ENCODE peak calls at places on chromosomes 16 and 17, in six cellular contexts. J is tibial nerve, L is OCI-LY7, A is neural crest cell, E is glutamatergic neuron, Z is mesothelial cell of epicardium. W is an unnamed sample.

GRCh38 chr16:88769617-88770458 is 15.2 kb downstream of the PIEZO1 start:
- DNase-seq in L (peak), Z (no peak), A (no peak), E (peak), J (no peak), W (no peak)

GRCh38 chr17:49917771-49918170 is 51.2 kb upstream of the DLX4 start:
- DNase-seq in J (no peak), A (no peak), Z (no peak), L (no peak), E (no peak), W (no peak)

GRCh38 chr16:77499373-77500285 is 64.8 kb upstream of the ADAMTS18 start:
- DNase-seq in E (no peak), L (no peak), J (peak), A (no peak), Z (no peak), W (no peak)

GRCh38 chr17:41785876-41786226 is 660 bp downstream of the JUP start:
- DNase-seq in A (no peak), L (no peak), J (no peak), E (peak), Z (no peak), W (no peak)

GRCh38 chr17:31099051-31099450 is 4.3 kb downstream of the NF1 start:
- DNase-seq in A (no peak), E (no peak), L (no peak), Z (no peak), J (no peak), W (no peak)

GRCh38 chr17:57401556-57402488 is 145.5 kb downstream of the MSI2 start:
- DNase-seq in J (no peak), Z (no peak), A (no peak), E (no peak), L (peak), W (no peak)

GRCh38 chr16:67040906-67041305 is 12.0 kb downstream of the CBFB start:
- DNase-seq in Z (no peak), E (no peak), L (no peak), J (no peak), A (no peak), W (no peak)

GRCh38 chr17:32356378-32356743 is 6.4 kb downstream of the ZNF207 start:
- DNase-seq in E (no peak), L (no peak), A (no peak), Z (no peak), J (no peak), W (no peak)

GRCh38 chr17:41705271-41705991 is 6.7 kb upstream of the GAST start:
- DNase-seq in J (no peak), A (peak), Z (no peak), L (no peak), E (peak), W (no peak)

GRCh38 chr16:50741225-50741807 is 570 bp upstream of the CYLD start:
- DNase-seq in E (no peak), A (no peak), J (no peak), Z (no peak), L (no peak), W (no peak)

DNA sequence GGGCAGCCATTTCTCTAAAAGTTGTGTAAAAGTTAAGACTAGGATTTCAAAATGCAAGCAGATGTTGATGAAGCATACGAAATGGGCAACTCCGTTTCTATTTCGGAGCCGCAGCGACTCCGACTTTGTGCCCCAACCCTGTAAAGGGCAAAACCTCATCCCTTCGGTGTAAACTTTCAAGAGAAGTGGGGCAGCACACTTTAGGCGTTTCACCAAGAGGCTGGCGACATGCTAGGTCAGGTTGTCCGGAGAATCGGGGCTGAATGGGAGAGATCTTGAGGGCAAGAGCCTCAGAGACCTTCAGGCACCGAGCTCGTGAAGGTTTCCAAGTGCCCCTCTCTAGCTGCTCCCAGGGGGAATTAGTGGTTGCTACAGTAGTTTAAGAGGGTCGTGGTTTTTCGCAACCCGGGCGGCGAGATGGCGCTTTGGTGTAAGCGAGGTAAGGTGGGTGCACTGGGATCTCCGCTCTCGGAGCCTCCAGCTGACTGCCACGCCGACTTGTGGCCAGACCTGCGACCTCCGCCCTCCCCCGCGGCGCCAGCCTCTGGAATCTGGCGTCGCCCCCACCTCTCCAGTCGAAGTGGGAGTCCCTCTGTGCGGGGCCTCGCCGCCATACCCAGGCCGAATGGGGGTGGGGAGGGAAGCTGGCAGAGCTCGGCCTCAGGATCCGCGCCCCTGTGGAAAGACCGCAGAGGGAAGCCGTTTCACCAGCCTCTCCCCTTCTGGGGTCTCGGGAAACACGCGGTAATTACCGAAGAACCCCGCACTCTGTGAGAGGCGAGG is 979 bp upstream of the HEXIM2 start:
- DNase-seq in Z (peak), E (peak), A (peak), J (peak), L (peak), W (peak)
- TF ChIP-seq CTCF in Z (no peak), E (no peak), A (peak), J (no peak), L (peak), W (no peak)

GRCh38 chr16:2386990-2387389 is 42.3 kb upstream of the CCNF start:
- DNase-seq in J (no peak), E (no peak), A (no peak), L (no peak), Z (no peak), W (no peak)
- TF ChIP-seq CTCF in J (no peak), E (no peak), A (peak), L (peak), Z (no peak), W (no peak)

GRCh38 chr16:84015399-84015798 is 27.2 kb downstream of the SLC38A8 start:
- DNase-seq in E (no peak), L (no peak), Z (no peak), J (no peak), A (no peak), W (no peak)

GRCh38 chr16:84016477-84016876 is 26.1 kb downstream of the SLC38A8 start:
- DNase-seq in Z (no peak), J (no peak), L (no peak), A (no peak), E (no peak), W (no peak)

GRCh38 chr16:84018710-84019109 is 23.9 kb downstream of the SLC38A8 start:
- DNase-seq in A (no peak), L (no peak), E (no peak), Z (no peak), J (no peak), W (no peak)

GRCh38 chr16:84013787-84014569 is 28.6 kb downstream of the SLC38A8 start:
- DNase-seq in Z (peak), E (peak), J (no peak), L (peak), A (peak), W (no peak)

GRCh38 chr16:84014570-84015327 is 27.8 kb downstream of the SLC38A8 start:
- DNase-seq in E (no peak), A (no peak), Z (no peak), J (no peak), L (peak), W (no peak)
- TF ChIP-seq CTCF in E (no peak), A (no peak), Z (no peak), J (no peak), L (no peak), W (no peak)

DNA sequence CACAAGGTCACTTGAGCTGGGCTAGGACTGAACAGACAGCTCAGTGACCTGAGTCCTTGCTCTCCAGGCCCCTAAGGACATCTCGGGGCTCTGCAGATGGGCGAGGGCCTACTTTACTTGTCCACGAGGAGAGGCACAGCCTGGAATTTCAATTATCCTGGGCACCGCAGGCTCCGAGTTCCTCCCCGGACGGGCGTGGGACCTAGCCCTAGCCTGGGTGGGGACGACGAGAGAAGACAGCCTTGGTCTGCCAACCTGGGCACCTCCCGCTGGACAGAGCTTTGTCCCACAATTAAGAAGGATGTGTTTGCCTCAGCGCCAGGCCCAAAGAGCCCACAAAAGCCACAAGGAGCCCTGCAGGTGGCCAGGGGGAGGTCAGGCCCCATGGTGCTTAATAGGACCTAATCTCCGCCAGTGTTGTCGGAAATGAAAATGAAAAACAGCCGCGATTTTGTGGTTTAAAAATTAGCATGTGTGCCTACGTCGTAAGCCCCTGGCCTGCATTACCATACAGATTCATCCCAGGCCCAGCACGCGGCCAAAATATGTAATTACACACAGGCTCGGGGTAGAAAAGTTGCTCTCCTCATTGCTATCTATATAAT is 51.4 kb upstream of the LHX1 start:
- DNase-seq in A (no peak), L (no peak), Z (no peak), E (no peak), J (no peak), W (no peak)
- TF ChIP-seq CTCF in A (no peak), L (no peak), Z (no peak), E (no peak), J (no peak), W (no peak)

GRCh38 chr17:7634384-7634783 is 4.4 kb downstream of the SHBG start:
- DNase-seq in J (no peak), E (peak), L (no peak), Z (no peak), A (peak), W (no peak)
- TF ChIP-seq CTCF in J (peak), E (peak), L (peak), Z (no peak), A (peak), W (no peak)

GRCh38 chr16:74064120-74064735 is 232.4 kb upstream of the PSMD7 start:
- DNase-seq in A (no peak), E (no peak), J (no peak), Z (no peak), L (no peak), W (no peak)
- TF ChIP-seq CTCF in A (no peak), E (no peak), J (no peak), Z (no peak), L (no peak), W (no peak)

DNA sequence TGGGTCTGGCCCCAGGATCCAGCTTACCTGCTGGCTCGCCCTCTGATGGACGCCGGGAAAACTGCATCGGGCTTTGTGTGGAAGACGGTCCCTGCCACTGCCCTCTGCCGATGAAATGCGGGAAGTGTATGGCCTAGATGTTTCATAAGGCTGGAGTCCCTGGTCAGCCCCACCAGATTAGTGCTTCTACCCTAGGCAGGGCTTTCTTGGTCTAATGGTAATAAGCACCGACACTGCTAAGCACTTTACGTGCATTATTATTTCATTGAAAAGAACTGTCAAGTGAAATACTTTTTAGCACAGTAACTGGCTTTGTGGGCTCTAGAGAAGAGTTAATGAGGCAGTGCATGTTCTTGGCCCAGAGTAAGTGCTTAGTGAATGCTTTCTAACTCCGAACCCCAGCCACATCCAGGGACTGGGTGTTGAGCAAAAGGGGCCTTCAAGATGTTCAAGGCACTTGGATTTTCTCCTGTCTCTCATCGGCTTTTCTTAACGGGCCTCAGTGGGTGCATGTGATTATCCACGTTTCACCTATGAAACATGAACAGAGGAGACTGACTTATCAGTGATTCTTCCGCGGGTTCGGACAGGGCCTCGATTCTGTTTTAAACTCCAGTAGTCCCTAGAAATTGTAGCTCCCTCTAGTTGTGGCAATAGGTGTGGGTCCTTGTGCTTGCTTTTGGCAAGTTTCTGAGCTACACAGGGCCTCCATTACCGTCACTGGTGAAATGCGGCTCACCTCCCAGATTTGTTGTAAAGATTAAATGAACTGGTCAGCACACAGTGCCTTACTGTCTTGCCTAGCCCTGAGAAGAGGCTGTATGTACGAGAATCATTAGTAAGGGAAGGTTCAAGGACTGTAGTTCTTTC is 6.6 kb downstream of the TRAF4 start:
- DNase-seq in J (peak), E (peak), Z (peak), A (peak), L (peak), W (peak)
- TF ChIP-seq CTCF in J (peak), E (peak), Z (peak), A (peak), L (peak), W (peak)

GRCh38 chr17:47946929-47947397 is 5.6 kb downstream of the PNPO start:
- DNase-seq in J (peak), L (peak), A (peak), Z (no peak), E (peak), W (peak)

GRCh38 chr17:47948706-47949196 is 7.4 kb downstream of the PNPO start:
- DNase-seq in A (no peak), E (no peak), J (no peak), L (no peak), Z (no peak), W (no peak)

GRCh38 chr17:47950448-47950847 is 7.2 kb downstream of the PRR15L start:
- DNase-seq in J (no peak), A (no peak), L (no peak), Z (no peak), E (no peak), W (no peak)

GRCh38 chr17:47949951-47950350 is 7.7 kb downstream of the PRR15L start:
- DNase-seq in L (peak), Z (no peak), A (no peak), E (no peak), J (no peak), W (no peak)

DNA sequence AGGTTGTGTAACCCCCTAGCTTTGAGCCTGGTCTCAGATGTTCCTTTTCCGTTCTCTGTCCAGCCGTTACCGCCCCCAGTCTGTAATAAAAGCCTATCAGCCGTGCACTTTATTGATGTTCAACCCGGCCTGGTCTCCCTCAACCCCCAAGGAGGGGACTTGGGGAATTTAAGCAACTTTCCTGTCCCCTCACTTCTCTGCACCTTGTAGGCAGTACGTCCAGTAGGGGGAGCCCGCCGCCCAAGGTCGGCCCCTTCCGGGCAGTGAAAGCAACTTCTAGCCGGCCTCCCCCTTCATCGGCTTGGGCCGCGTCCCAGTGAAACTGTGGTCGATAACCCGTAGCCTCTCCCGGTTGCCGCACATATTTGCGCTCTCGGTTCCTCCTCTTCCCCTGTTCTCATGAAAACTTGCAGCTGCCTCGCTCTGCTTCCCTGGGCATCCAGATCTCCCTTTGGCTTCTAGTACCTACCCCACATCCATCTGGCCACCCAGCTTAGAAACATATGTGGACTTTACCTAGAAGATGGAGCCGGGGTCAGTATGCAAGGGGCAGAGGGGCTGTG is 7.9 kb downstream of the PNPO start:
- DNase-seq in Z (peak), L (peak), J (peak), A (peak), E (peak), W (peak)
- TF ChIP-seq CTCF in Z (peak), L (peak), J (peak), A (peak), E (peak), W (no peak)

GRCh38 chr17:74750039-74750326 is 1.6 kb downstream of the NHERF1 start:
- DNase-seq in J (no peak), L (no peak), E (no peak), A (no peak), Z (no peak), W (no peak)

GRCh38 chr17:74749262-74750038 is 1.0 kb downstream of the NHERF1 start:
- DNase-seq in Z (no peak), E (no peak), A (no peak), L (peak), J (no peak), W (no peak)

GRCh38 chr17:74746922-74747321 is 1.5 kb upstream of the NHERF1 start:
- DNase-seq in Z (peak), E (no peak), A (no peak), J (no peak), L (no peak), W (no peak)

GRCh38 chr17:74748279-74748528 is 224 bp upstream of the NHERF1 start:
- DNase-seq in E (no peak), J (no peak), L (no peak), Z (no peak), A (no peak), W (no peak)

GRCh38 chr17:74748529-74749261 is at the start of gene NHERF1:
- DNase-seq in Z (peak), J (peak), L (peak), E (peak), A (peak), W (peak)
- TF ChIP-seq CTCF in Z (peak), J (no peak), L (peak), E (peak), A (peak), W (no peak)

DNA sequence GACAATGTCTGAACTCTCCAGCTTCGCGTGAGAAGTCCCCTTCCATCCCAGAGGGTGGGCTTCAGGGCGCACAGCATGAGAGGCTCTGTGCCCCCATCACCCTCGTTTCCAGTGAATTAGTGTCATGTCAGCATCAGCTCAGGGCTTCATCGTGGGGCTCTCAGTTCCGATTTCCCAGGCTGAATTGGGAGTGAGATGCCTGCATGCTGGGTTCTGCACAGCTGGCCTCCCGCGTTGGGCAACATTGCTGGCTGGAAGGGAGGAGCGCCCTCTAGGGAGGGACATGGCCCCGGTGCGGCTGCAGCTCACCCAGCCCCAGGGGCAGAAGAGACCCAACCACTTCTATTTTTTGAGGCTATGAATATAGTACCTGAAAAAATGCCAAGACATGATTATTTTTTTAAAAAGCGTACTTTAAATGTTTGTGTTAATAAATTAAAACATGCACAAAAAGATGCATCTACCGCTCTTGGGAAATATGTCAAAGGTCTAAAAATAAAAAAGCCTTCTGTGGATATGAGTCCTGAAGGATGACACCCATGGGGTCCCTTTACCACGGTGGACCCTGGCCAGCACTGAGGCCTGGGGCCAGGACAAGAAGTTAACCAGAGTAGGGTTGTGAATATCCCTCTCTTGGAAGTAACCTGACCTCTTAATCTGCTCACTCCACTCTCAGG is 10.5 kb upstream of the ITGAD start:
- DNase-seq in L (peak), J (no peak), A (peak), E (peak), Z (no peak), W (no peak)
- TF ChIP-seq CTCF in L (peak), J (peak), A (peak), E (peak), Z (peak), W (no peak)

W was measured in omental fat pad.